ENCODE peak calls at places on chromosomes 13 and 19, in four cellular contexts. One of them, this sample, is unnamed.

GRCh38 chr19:6076675-6077463 is 33.4 kb downstream of the RFX2 start:
- DNase-seq in GM23248: peak; percentile 97
- DNase-seq in SK-N-SH: no peak
- DNase-seq in MM.1S: no peak
- DNase-seq in this sample: peak; percentile 82

GRCh38 chr13:114096811-114097503 is 35.5 kb downstream of the RASA3 start:
- DNase-seq in GM23248: no peak
- DNase-seq in SK-N-SH: peak; percentile 59
- DNase-seq in MM.1S: no peak
- DNase-seq in this sample: no peak

GRCh38 chr13:72952529-72953141 is 106.2 kb upstream of the KLF5 start:
- DNase-seq in GM23248: no peak
- DNase-seq in SK-N-SH: no peak
- DNase-seq in MM.1S: no peak
- DNase-seq in this sample: peak; percentile 19

GRCh38 chr13:111922086-111922485 is 144.9 kb upstream of the SOX1 start:
- DNase-seq in GM23248: no peak
- DNase-seq in SK-N-SH: no peak
- DNase-seq in MM.1S: no peak
- DNase-seq in this sample: no peak

GRCh38 chr19:8174706-8175105 is 25.3 kb upstream of the FBN3 start:
- DNase-seq in GM23248: no peak
- DNase-seq in SK-N-SH: no peak
- DNase-seq in MM.1S: no peak
- DNase-seq in this sample: peak; percentile 77

GRCh38 chr13:36997716-36998427 is 1.3 kb downstream of the ALG5 start:
- DNase-seq in GM23248: peak; percentile 51
- DNase-seq in SK-N-SH: no peak
- DNase-seq in MM.1S: no peak
- DNase-seq in this sample: no peak

GRCh38 chr19:10690351-10690781 is 10.9 kb upstream of the QTRT1 start:
- DNase-seq in GM23248: peak; percentile 49
- DNase-seq in SK-N-SH: no peak
- DNase-seq in MM.1S: no peak
- DNase-seq in this sample: no peak

GRCh38 chr13:114077938-114078335 is 54.5 kb downstream of the RASA3 start:
- DNase-seq in GM23248: peak; percentile 89
- DNase-seq in SK-N-SH: peak; percentile 99
- DNase-seq in MM.1S: no peak
- DNase-seq in this sample: no peak

GRCh38 chr19:10344780-10345179 is 5.4 kb upstream of the ICAM3 start:
- DNase-seq in GM23248: peak; percentile 42
- DNase-seq in SK-N-SH: no peak
- DNase-seq in MM.1S: no peak
- DNase-seq in this sample: no peak

GRCh38 chr13:40981361-40981760 is 37.8 kb downstream of the ELF1 start:
- DNase-seq in GM23248: no peak
- DNase-seq in SK-N-SH: no peak
- DNase-seq in MM.1S: no peak
- DNase-seq in this sample: no peak

DNA sequence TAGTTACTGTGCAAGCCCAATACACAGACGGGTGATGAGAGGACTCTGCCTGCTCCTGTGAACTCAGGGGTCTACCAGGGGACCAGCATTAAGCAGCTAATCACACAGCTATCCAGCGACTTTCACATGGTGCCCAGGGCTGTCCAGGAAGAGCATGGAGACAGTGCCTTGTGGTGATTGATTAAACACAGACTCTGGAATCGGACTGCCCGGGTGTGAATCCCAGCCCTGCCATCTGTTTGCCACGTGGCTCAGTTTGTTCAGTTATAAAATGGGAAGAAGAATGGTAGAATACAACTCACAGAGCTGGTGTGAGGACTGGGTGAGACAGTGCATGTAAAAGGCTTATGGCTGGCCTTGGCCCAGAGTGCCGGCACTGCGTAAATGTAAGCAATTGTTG is 42.1 kb upstream of the NPAS1 start:
- DNase-seq in GM23248: peak; percentile 35
- DNase-seq in SK-N-SH: peak; percentile 64
- DNase-seq in MM.1S: no peak
- DNase-seq in this sample: no peak
- H3K9ac ChIP-seq in GM23248: peak overlapping the region; percentile 88
- H3K9ac ChIP-seq in SK-N-SH: no peak overlapping the region
- H3K9ac ChIP-seq in MM.1S: no peak overlapping the region
- H3K9ac ChIP-seq in this sample: no peak overlapping the region

DNA sequence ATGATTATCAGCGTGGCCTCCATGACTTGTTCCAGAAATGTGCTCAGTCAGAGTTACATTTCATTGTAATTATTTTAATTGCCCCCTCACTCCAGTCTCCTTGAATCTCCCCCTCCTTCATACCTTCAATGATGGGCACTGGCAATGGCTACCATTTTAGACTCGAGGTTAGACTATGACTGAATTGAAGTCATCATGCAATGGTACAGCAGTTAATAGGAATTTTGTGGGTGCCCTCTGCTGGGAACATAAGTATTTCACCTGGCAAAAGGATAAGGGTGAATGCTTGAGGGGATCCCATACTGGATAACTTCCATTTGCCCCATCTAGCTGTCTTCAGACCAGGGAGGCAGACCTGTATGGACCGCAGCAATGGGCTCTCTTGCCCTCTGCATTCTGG is 32.2 kb upstream of the USP12 start:
- DNase-seq in GM23248: peak; percentile 39
- DNase-seq in SK-N-SH: no peak
- DNase-seq in MM.1S: no peak
- DNase-seq in this sample: peak; percentile 29
- TF ChIP-seq EZH2phosphoT487 in GM23248: no peak
- TF ChIP-seq EZH2phosphoT487 in SK-N-SH: no peak
- TF ChIP-seq EZH2phosphoT487 in MM.1S: no peak
- TF ChIP-seq EZH2phosphoT487 in this sample: no peak

GRCh38 chr19:30781047-30781446 is 408.9 kb downstream of the ZNF536 start:
- DNase-seq in GM23248: no peak
- DNase-seq in SK-N-SH: no peak
- DNase-seq in MM.1S: no peak
- DNase-seq in this sample: no peak

GRCh38 chr19:30780456-30780855 is 408.3 kb downstream of the ZNF536 start:
- DNase-seq in GM23248: no peak
- DNase-seq in SK-N-SH: no peak
- DNase-seq in MM.1S: no peak
- DNase-seq in this sample: no peak

GRCh38 chr19:30778961-30779690 is 406.9 kb downstream of the ZNF536 start:
- DNase-seq in GM23248: no peak
- DNase-seq in SK-N-SH: no peak
- DNase-seq in MM.1S: no peak
- DNase-seq in this sample: no peak

GRCh38 chr19:30781519-30781918 is 409.3 kb downstream of the ZNF536 start:
- DNase-seq in GM23248: no peak
- DNase-seq in SK-N-SH: peak; percentile 4
- DNase-seq in MM.1S: no peak
- DNase-seq in this sample: no peak

GRCh38 chr19:30780032-30780431 is 407.8 kb downstream of the ZNF536 start:
- DNase-seq in GM23248: no peak
- DNase-seq in SK-N-SH: no peak
- DNase-seq in MM.1S: no peak
- DNase-seq in this sample: no peak
- H3K9ac ChIP-seq in GM23248: no peak overlapping the region
- H3K9ac ChIP-seq in SK-N-SH: no peak overlapping the region
- H3K9ac ChIP-seq in MM.1S: no peak overlapping the region
- H3K9ac ChIP-seq in this sample: no peak overlapping the region

GRCh38 chr13:30802953-30803478 is 67.7 kb downstream of the ALOX5AP start:
- DNase-seq in GM23248: peak; percentile 93
- DNase-seq in SK-N-SH: peak; percentile 82
- DNase-seq in MM.1S: peak; percentile 55
- DNase-seq in this sample: peak; percentile 73
- TF ChIP-seq EZH2phosphoT487 in GM23248: no peak
- TF ChIP-seq EZH2phosphoT487 in SK-N-SH: no peak
- TF ChIP-seq EZH2phosphoT487 in MM.1S: no peak
- TF ChIP-seq EZH2phosphoT487 in this sample: no peak